ENCODE peak calls at places on chromosomes 3 and 15, in seven cellular contexts. N, Z, B, G, K, W and H are unnamed samples.

GRCh38 chr3:185979721-185980121 is 41.9 kb upstream of the TRA2B start:
- DNase-seq in N (no peak), Z (no peak), B (no peak), G (no peak), K (no peak), W (no peak), H (no peak)

GRCh38 chr15:76340802-76341365 is 4.3 kb downstream of the ISL2 start:
- DNase-seq in N (no peak), Z (peak), B (no peak), G (peak), K (peak), W (peak), H (peak)

GRCh38 chr3:43790060-43790459 is 99.3 kb downstream of the ABHD5 start:
- DNase-seq in N (no peak), Z (no peak), B (no peak), G (no peak), K (no peak), W (no peak), H (no peak)

GRCh38 chr3:157127831-157128767 is 31.8 kb downstream of the CCNL1 start:
- DNase-seq in N (no peak), Z (peak), B (peak), G (no peak), K (no peak), W (no peak), H (no peak)

GRCh38 chr15:48541659-48542334 is 103.7 kb downstream of the FBN1 start:
- DNase-seq in N (no peak), Z (no peak), B (no peak), G (no peak), K (no peak), W (no peak), H (no peak)

GRCh38 chr3:36833160-36833814 is 68.9 kb upstream of the DCLK3 start:
- DNase-seq in N (no peak), Z (no peak), B (no peak), G (no peak), K (no peak), W (no peak), H (no peak)

GRCh38 chr3:123642182-123642956 is 57.5 kb upstream of the HACD2 start:
- DNase-seq in N (peak), Z (peak), B (peak), G (peak), K (no peak), W (peak), H (peak)

GRCh38 chr3:160778480-160778879 is 22.4 kb downstream of the PPM1L start:
- DNase-seq in N (no peak), Z (no peak), B (no peak), G (no peak), K (no peak), W (no peak), H (no peak)

GRCh38 chr15:92810418-92811138 is 89.5 kb upstream of the CHD2 start:
- DNase-seq in N (no peak), Z (peak), B (peak), G (peak), K (no peak), W (peak), H (peak)

GRCh38 chr3:106337116-106337515 is 468.3 kb upstream of the CBLB start:
- DNase-seq in N (no peak), Z (peak), B (no peak), G (no peak), K (no peak), W (no peak), H (no peak)

GRCh38 chr3:45779746-45780735 is 16.3 kb downstream of the SLC6A20 start:
- DNase-seq in N (no peak), Z (no peak), B (no peak), G (no peak), K (no peak), W (no peak), H (no peak)

GRCh38 chr15:87118424-87118823 is 1038.8 kb downstream of the AGBL1 start:
- DNase-seq in N (no peak), Z (no peak), B (no peak), G (no peak), K (no peak), W (no peak), H (no peak)

GRCh38 chr3:30439451-30440053 is 166.8 kb upstream of the TGFBR2 start:
- DNase-seq in N (no peak), Z (no peak), B (no peak), G (no peak), K (no peak), W (no peak), H (no peak)

GRCh38 chr15:33644319-33644718 is 324.0 kb upstream of the CHRM5 start:
- DNase-seq in N (no peak), Z (no peak), B (no peak), G (no peak), K (no peak), W (no peak), H (no peak)

GRCh38 chr3:171145866-171146265 is 119.3 kb upstream of the SLC2A2 start:
- DNase-seq in N (no peak), Z (no peak), B (no peak), G (no peak), K (no peak), W (no peak), H (no peak)

GRCh38 chr3:354433-354832 is 157.9 kb downstream of the CHL1 start:
- DNase-seq in N (peak), Z (peak), B (peak), G (peak), K (no peak), W (peak), H (peak)

GRCh38 chr3:141926929-141927328 is 50.5 kb downstream of the ATP1B3 start:
- DNase-seq in N (no peak), Z (no peak), B (no peak), G (no peak), K (no peak), W (no peak), H (no peak)

GRCh38 chr15:55683366-55683765 is 59.6 kb downstream of the PRTG start:
- DNase-seq in N (no peak), Z (no peak), B (no peak), G (no peak), K (no peak), W (no peak), H (no peak)

GRCh38 chr3:148532326-148532725 is 165.4 kb upstream of the AGTR1 start:
- DNase-seq in N (no peak), Z (no peak), B (no peak), G (no peak), K (no peak), W (no peak), H (no peak)

GRCh38 chr15:40986820-40987219 is 33.5 kb downstream of the CHAC1 start:
- DNase-seq in N (no peak), Z (no peak), B (no peak), G (no peak), K (no peak), W (no peak), H (no peak)

GRCh38 chr3:11954312-11954934 is 49.8 kb upstream of the SYN2 start:
- DNase-seq in N (no peak), Z (no peak), B (no peak), G (peak), K (no peak), W (peak), H (peak)